ENCODE peak calls at places on chromosomes 6 and 20, in six cellular contexts. X is fibroblast of lung, K is HepG2, I is HCT116, P is IMR-90, U is neuronal stem cell. O is an unnamed sample.

GRCh38 chr6:1316482-1317220 is 4.8 kb downstream of the FOXQ1 start:
- DNase-seq in X (no peak), K (peak; percentile 70), I (no peak), P (no peak), U (no peak), O (peak; percentile 35)

GRCh38 chr6:52937908-52938307 is 28.4 kb upstream of the GSTA3 start:
- DNase-seq in X (peak; percentile 43), K (no peak), I (no peak), P (no peak), U (no peak), O (no peak)

GRCh38 chr6:151229401-151230276 is 10.1 kb upstream of the AKAP12 start:
- DNase-seq in X (no peak), K (no peak), I (no peak), P (no peak), U (no peak), O (no peak)

GRCh38 chr6:13044390-13044789 is 283.9 kb downstream of the TBC1D7 start:
- DNase-seq in X (peak; percentile 62), K (peak; percentile 5), I (peak; percentile 38), P (no peak), U (no peak), O (no peak)

GRCh38 chr20:25738198-25738597 is 41.5 kb upstream of the ZNF337 start:
- DNase-seq in X (peak; percentile 23), K (no peak), I (no peak), P (peak; percentile 36), U (no peak), O (no peak)

GRCh38 chr6:26500102-26500501 is at the start of gene BTN1A1:
- DNase-seq in X (no peak), K (no peak), I (no peak), P (no peak), U (no peak), O (no peak)

GRCh38 chr6:81749704-81750103 is 2.8 kb downstream of the TENT5A start:
- DNase-seq in X (peak; percentile 39), K (no peak), I (no peak), P (no peak), U (no peak), O (no peak)

GRCh38 chr20:38430679-38431325 is 4.3 kb downstream of the SNHG17 start:
- DNase-seq in X (peak; percentile 20), K (no peak), I (no peak), P (peak; percentile 21), U (no peak), O (no peak)

GRCh38 chr20:37436527-37436926 is 84.5 kb upstream of the NNAT start:
- DNase-seq in X (no peak), K (no peak), I (no peak), P (no peak), U (no peak), O (no peak)

GRCh38 chr20:43667341-43668132 is 623 bp downstream of the MYBL2 start:
- DNase-seq in X (peak; percentile 13), K (no peak), I (no peak), P (no peak), U (peak; percentile 23), O (peak; percentile 78)
- H3K9ac ChIP-seq in X (peak overlapping the region; percentile 13), K (peak overlapping the region; percentile 38), I (peak overlapping the region; percentile 90), P (peak overlapping the region; percentile 33), U (peak overlapping the region; percentile 90), O (peak overlapping the region; percentile 68)

DNA sequence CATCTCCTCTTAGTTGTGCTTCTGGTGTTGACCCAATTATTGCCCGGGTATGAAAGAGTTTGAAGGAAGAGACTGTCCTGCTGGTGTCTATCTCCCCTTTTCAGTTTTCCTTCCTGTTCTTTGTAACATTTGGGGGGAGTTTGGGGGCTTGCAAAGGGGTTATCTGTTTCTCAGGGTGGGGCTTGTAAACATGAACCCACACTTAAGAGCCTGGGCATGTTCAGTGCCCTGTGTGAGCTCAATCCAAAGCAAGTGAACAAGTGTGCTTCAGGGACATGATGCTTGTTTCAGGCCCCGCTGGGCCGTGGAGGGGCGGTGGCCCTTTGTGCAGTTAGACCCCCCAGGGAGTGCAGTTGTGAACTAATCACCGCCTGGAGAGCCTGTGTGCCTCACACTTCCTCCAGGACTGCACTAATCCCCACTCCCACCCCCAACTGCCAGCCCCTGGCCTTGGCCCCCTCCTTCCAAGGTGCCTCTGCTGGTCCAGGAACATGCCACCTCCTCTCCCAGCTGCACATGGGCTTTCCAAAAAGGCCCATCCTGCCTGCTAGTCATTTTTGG is 58.1 kb downstream of the RREB1 start:
- DNase-seq in X (peak; percentile 37), K (no peak), I (no peak), P (no peak), U (no peak), O (no peak)
- H3K9ac ChIP-seq in X (no peak overlapping the region), K (peak overlapping the region; percentile 12), I (no peak overlapping the region), P (no peak overlapping the region), U (no peak overlapping the region), O (no peak overlapping the region)

DNA sequence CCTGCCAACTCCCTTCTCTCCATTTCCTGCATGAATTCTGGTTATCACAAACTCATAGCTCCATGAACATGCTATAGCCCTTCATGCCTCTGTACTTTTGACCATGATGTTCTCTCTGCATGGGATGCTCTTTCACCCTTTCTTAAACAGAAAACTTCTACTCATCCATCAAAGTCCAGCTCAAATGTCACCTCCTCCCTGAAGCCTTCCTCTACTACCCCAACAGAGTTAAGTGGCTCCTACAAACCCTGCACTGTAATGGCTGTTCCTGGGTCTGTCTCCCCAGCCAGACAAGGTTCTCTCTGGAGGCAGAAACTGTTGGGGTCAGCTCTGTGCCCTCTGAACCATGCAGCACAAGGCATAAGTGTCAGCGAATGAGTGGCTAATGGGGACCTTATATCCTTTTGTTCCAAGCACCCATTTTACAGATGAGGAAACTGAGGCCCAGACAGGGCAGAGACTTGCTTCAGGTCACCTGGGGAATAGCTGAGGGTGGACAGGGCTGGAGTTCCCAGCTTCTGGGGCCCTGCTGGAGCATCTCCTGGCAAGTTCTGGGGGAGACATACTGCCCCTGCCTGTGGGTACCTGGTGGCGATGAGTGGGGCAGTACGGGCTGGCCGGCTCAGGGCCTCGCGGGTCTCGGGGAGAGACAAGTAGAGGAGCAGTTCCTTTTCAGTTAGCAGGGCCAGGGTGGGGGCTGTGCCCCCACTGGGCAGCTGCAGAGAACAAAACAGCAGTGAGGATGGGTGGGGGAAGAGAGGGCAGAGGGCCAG is 10.6 kb upstream of the CDK5RAP1 start:
- DNase-seq in X (no peak), K (no peak), I (no peak), P (no peak), U (no peak), O (no peak)
- H3K9ac ChIP-seq in X (no peak overlapping the region), K (no peak overlapping the region), I (no peak overlapping the region), P (no peak overlapping the region), U (no peak overlapping the region), O (no peak overlapping the region)

GRCh38 chr6:42448391-42448790 is 3.3 kb downstream of the TRERF1 start:
- DNase-seq in X (no peak), K (no peak), I (no peak), P (no peak), U (no peak), O (no peak)
- H3K9ac ChIP-seq in X (no peak overlapping the region), K (no peak overlapping the region), I (no peak overlapping the region), P (no peak overlapping the region), U (no peak overlapping the region), O (no peak overlapping the region)

O was measured in SK-N-SH.